ENCODE peak calls at places on chromosomes 6 and 20, in five cellular contexts. K is mesenchymal stem cell, Y is H1, Z is mesendoderm, N is neuronal stem cell. D is an unnamed sample.

GRCh38 chr6:113862112-113862511 is 5.0 kb downstream of the MARCKS start:
- DNase-seq in K (no peak), Y (no peak), Z (no peak), N (no peak), D (no peak)

GRCh38 chr6:6319947-6320811 is at the start of gene F13A1:
- DNase-seq in K (no peak), Y (peak), Z (peak), N (no peak), D (no peak)

GRCh38 chr6:158999154-158999668 is 791 bp downstream of the RSPH3 start:
- DNase-seq in K (no peak), Y (no peak), Z (no peak), N (no peak), D (peak)

GRCh38 chr20:59152559-59153354 is 10.9 kb upstream of the ZNF831 start:
- DNase-seq in K (no peak), Y (no peak), Z (no peak), N (no peak), D (no peak)

GRCh38 chr6:104957301-104958177 is 632 bp downstream of the LIN28B start:
- DNase-seq in K (peak), Y (peak), Z (peak), N (peak), D (no peak)

GRCh38 chr6:122770835-122771601 is 8.5 kb upstream of the FABP7 start:
- DNase-seq in K (no peak), Y (no peak), Z (peak), N (no peak), D (no peak)

GRCh38 chr20:38260378-38261053 is at the start of gene KIAA1755:
- DNase-seq in K (no peak), Y (peak), Z (no peak), N (peak), D (no peak)

GRCh38 chr6:138289739-138290138 is 71.4 kb upstream of the PBOV1 start:
- DNase-seq in K (no peak), Y (no peak), Z (peak), N (no peak), D (no peak)

GRCh38 chr6:6907286-6907685 is 200.5 kb upstream of the RREB1 start:
- DNase-seq in K (no peak), Y (no peak), Z (no peak), N (no peak), D (no peak)

GRCh38 chr6:108733706-108734105 is 114.5 kb upstream of the ARMC2 start:
- DNase-seq in K (no peak), Y (no peak), Z (no peak), N (no peak), D (no peak)

GRCh38 chr6:139147628-139148027 is 12.7 kb downstream of the HECA start:
- DNase-seq in K (no peak), Y (no peak), Z (no peak), N (no peak), D (no peak)

GRCh38 chr6:7559651-7560385 is 18.3 kb downstream of the DSP start:
- DNase-seq in K (no peak), Y (no peak), Z (no peak), N (no peak), D (no peak)

GRCh38 chr6:3911614-3912336 is 62.6 kb downstream of the FAM50B start:
- DNase-seq in K (peak), Y (peak), Z (peak), N (no peak), D (peak)

GRCh38 chr6:100775667-100776066 is 105.5 kb downstream of the ASCC3 start:
- DNase-seq in K (peak), Y (no peak), Z (no peak), N (no peak), D (no peak)

GRCh38 chr6:87040729-87041128 is 54.2 kb downstream of the CGA start:
- DNase-seq in K (no peak), Y (no peak), Z (no peak), N (no peak), D (no peak)

GRCh38 chr6:119966484-119966883 is 616.9 kb upstream of the MAN1A1 start:
- DNase-seq in K (no peak), Y (peak), Z (peak), N (no peak), D (no peak)

GRCh38 chr6:139334791-139335446 is 39.5 kb downstream of the CITED2 start:
- DNase-seq in K (peak), Y (no peak), Z (no peak), N (no peak), D (peak)

GRCh38 chr6:83417880-83418663 is 12.8 kb downstream of the ME1 start:
- DNase-seq in K (peak), Y (no peak), Z (peak), N (peak), D (peak)

GRCh38 chr6:26309731-26310142 is 55.3 kb upstream of the BTN3A2 start:
- DNase-seq in K (peak), Y (no peak), Z (no peak), N (no peak), D (peak)

GRCh38 chr20:45611054-45611453 is 18.5 kb upstream of the WFDC10A start:
- DNase-seq in K (peak), Y (no peak), Z (no peak), N (no peak), D (peak)

GRCh38 chr6:209432-210103 is 82.7 kb upstream of the DUSP22 start:
- DNase-seq in K (no peak), Y (no peak), Z (no peak), N (no peak), D (no peak)

GRCh38 chr6:149271348-149272340 is 45.9 kb upstream of the TAB2 start:
- DNase-seq in K (peak), Y (no peak), Z (peak), N (no peak), D (no peak)

GRCh38 chr6:119484598-119484997 is 135.0 kb upstream of the MAN1A1 start:
- DNase-seq in K (peak), Y (no peak), Z (peak), N (no peak), D (peak)

GRCh38 chr6:88763160-88763559 is 200.3 kb downstream of the RNGTT start:
- DNase-seq in K (peak), Y (no peak), Z (no peak), N (no peak), D (peak)

GRCh38 chr20:6829510-6830116 is 62.1 kb downstream of the BMP2 start:
- DNase-seq in K (no peak), Y (no peak), Z (peak), N (no peak), D (peak)

GRCh38 chr6:15876406-15876805 is 213.6 kb upstream of the DTNBP1 start:
- DNase-seq in K (peak), Y (no peak), Z (no peak), N (no peak), D (no peak)

GRCh38 chr6:73285674-73286283 is 22.8 kb upstream of the KHDC1 start:
- DNase-seq in K (peak), Y (no peak), Z (peak), N (no peak), D (peak)

GRCh38 chr20:53515749-53516148 is 77.9 kb downstream of the ZNF217 start:
- DNase-seq in K (no peak), Y (no peak), Z (no peak), N (no peak), D (no peak)

GRCh38 chr20:61817061-61817460 is 248.6 kb downstream of the TAF4 start:
- DNase-seq in K (no peak), Y (no peak), Z (no peak), N (no peak), D (no peak)

GRCh38 chr6:148711833-148712653 is 34.8 kb upstream of the UST start:
- DNase-seq in K (no peak), Y (no peak), Z (no peak), N (no peak), D (peak)

GRCh38 chr6:101089640-101090039 is 208.5 kb upstream of the ASCC3 start:
- DNase-seq in K (no peak), Y (no peak), Z (no peak), N (no peak), D (no peak)

GRCh38 chr6:82111114-82111513 is 136.4 kb downstream of the IBTK start:
- DNase-seq in K (no peak), Y (no peak), Z (no peak), N (no peak), D (no peak)

GRCh38 chr6:21769405-21769851 is 175.9 kb downstream of the SOX4 start:
- DNase-seq in K (peak), Y (no peak), Z (peak), N (peak), D (peak)

GRCh38 chr6:147283460-147283859 is 79.2 kb downstream of the STXBP5 start:
- DNase-seq in K (peak), Y (no peak), Z (peak), N (no peak), D (peak)

GRCh38 chr20:53445276-53445675 is 148.4 kb downstream of the ZNF217 start:
- DNase-seq in K (peak), Y (no peak), Z (no peak), N (no peak), D (no peak)

GRCh38 chr6:2809015-2809414 is 32.6 kb downstream of the SERPINB1 start:
- DNase-seq in K (no peak), Y (no peak), Z (no peak), N (no peak), D (no peak)

DNA sequence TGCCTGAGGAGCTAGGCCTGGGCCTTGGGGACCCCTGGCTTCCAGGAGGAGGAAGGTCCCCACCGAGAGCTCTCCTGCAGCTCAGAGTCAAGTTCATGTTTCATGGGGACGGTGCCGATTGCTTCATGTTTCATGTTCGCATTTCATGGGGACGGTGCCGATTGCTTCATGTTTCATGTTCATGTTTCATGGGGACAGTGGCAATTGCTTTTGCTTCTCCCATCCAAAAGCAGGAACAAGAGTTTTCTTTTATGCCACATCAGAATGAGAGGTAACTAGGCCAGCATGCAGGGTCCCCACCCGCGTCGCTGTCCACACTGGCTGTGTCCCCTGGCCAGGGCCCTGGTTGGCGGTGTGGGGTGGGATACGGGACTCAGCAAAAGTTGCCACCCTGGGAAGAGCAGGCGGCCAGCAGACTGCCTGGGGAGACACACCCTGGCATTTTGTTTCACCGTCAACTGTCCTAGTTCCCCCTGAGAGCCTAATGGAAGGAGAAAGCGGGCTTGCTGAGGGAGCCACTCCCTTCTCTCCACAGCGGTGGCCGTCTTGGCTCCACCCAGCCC is 46.0 kb downstream of the DACT2 start:
- DNase-seq in K (no peak), Y (no peak), Z (no peak), N (no peak), D (no peak)
- H3K4me3 ChIP-seq in K (no peak), Y (no peak), Z (no peak), N (no peak), D (no peak)

GRCh38 chr6:161405418-161405817 is 131.6 kb upstream of the AGPAT4 start:
- DNase-seq in K (no peak), Y (no peak), Z (no peak), N (no peak), D (no peak)
- H2BK5ac ChIP-seq in K (no peak), Y (no peak), Z (no peak), N (no peak), D (no peak)

GRCh38 chr20:44187763-44188709 is 1.0 kb upstream of the JPH2 start:
- DNase-seq in K (peak), Y (peak), Z (no peak), N (no peak), D (peak)
- H3K4me3 ChIP-seq in K (no peak), Y (peak), Z (no peak), N (no peak), D (no peak)

DNA sequence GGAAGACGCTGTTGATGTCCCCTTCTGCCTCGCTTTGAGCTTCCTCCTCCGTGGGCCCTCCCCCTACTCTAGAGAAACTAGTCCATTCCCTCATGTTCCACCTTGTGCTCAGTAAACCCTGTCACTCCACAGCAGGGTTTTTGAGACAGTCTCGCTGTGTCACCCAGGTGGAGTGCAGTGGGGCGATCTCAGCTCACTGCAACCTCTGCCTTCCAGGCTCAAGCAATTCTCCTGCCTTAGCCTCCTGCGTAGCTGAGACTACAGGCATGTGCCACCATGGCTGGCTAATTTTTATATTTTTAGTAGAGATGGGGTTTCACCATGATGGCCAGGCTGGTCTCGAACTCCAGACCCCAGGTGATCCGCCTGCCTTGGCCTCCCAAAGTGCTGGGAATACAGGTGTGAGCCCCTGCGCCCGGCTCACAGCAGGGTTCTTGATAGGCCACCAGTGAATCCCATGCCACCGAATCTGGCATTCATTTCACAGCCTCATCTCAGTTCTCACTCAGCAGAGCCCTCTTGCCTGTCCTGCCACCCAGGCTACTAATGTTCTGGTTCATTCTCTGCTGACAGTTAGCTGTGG is 36.0 kb downstream of the PANK2 start:
- DNase-seq in K (no peak), Y (no peak), Z (no peak), N (no peak), D (no peak)
- H2BK5ac ChIP-seq in K (no peak), Y (no peak), Z (no peak), N (no peak), D (no peak)

GRCh38 chr6:134868812-134869211 is 81.1 kb downstream of the ALDH8A1 start:
- DNase-seq in K (no peak), Y (no peak), Z (no peak), N (no peak), D (no peak)

GRCh38 chr6:134875367-134875766 is 74.5 kb downstream of the ALDH8A1 start:
- DNase-seq in K (no peak), Y (no peak), Z (peak), N (no peak), D (peak)

GRCh38 chr6:134870677-134871498 is 79.0 kb downstream of the ALDH8A1 start:
- DNase-seq in K (peak), Y (no peak), Z (no peak), N (no peak), D (peak)

GRCh38 chr6:134878136-134878535 is 71.8 kb downstream of the ALDH8A1 start:
- DNase-seq in K (no peak), Y (no peak), Z (peak), N (no peak), D (no peak)

DNA sequence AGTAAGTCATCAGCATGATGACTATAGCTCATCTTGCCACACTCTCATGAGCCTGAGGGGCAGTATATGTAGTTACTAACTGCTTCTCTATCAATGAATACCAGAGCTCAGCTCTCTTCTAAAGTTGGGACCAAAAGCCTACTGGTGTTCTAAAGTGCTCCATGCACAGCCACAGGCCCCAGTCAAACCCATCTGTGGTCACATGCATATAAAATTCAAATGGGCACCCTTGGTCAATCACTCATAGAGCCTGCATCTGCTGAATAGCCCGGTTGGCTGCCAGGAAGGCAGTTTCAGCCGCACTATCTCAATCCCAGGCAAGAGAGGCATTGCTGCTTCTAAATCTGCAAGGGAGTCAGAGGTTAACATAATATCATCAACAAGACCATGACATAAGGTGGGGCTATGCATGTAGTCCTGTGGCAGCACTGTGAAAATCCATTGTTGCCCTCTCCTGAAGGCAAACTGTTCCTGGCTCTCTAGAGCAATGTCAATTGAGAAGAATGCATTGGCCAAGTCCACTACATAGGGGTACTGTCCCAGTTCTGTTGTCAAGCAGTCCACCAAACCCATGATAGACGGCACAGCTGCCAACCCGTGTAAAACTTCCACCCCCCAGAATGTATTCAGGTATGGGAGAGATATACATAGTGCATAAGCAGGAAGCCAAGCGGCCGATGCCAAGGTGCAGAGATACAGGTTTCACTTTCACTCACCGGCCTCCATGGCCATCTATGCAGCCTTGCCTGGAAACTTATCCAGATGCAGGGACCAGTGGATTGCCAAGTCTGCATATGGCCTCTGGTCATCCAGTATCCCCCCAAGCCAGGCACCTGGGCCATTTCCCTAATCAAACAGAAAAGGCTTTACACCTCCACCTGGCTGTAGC is 76.2 kb downstream of the ALDH8A1 start:
- DNase-seq in K (no peak), Y (no peak), Z (no peak), N (no peak), D (no peak)
- H3K4me3 ChIP-seq in K (no peak), Y (no peak), Z (no peak), N (no peak), D (no peak)

GRCh38 chr6:75350808-75351207 is 66.2 kb upstream of the TMEM30A start:
- DNase-seq in K (no peak), Y (no peak), Z (no peak), N (no peak), D (no peak)

GRCh38 chr6:75350156-75350555 is 65.6 kb upstream of the TMEM30A start:
- DNase-seq in K (no peak), Y (no peak), Z (no peak), N (no peak), D (no peak)

GRCh38 chr6:75348882-75349261 is 64.3 kb upstream of the TMEM30A start:
- DNase-seq in K (no peak), Y (no peak), Z (no peak), N (no peak), D (no peak)

GRCh38 chr6:75347797-75348610 is 63.4 kb upstream of the TMEM30A start:
- DNase-seq in K (no peak), Y (no peak), Z (no peak), N (no peak), D (peak)

DNA sequence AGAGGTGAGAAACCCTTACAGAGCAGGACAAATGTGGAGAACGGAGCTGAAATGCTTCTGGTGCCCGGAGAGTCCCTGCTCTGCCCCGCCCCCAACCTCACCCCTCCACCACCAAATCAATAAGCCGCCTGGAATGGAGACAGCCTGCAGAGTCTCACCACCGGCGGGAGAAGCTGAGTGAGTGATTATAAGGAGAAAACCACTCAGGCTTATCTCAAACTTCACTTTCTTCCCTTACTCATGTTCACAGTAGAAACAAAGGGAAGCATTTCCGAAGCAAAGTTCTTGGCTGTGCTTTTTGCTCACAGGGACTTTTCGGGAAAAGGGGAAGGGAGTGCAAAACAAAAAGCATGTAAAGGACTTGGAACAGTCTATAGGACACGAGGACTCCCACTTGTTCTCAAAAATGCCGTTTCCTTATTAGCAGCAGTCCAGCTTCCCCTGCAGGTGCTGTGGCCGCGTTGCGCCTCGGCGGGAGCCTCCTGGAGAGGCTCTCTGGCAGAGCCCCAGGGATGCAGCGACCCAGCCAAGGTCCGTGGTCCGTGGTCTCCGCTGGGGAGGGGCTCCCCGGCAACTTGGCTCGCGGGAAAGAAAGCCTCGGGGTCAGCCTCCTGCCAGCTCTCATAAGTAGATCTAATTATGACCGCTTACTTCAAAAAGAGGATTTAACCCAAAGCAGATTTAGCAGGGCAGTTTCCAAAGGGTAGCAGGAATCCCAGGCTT is 64.8 kb upstream of the TMEM30A start:
- DNase-seq in K (peak), Y (peak), Z (peak), N (peak), D (peak)
- H2BK5ac ChIP-seq in K (peak), Y (peak), Z (no peak), N (peak), D (no peak)

DNA sequence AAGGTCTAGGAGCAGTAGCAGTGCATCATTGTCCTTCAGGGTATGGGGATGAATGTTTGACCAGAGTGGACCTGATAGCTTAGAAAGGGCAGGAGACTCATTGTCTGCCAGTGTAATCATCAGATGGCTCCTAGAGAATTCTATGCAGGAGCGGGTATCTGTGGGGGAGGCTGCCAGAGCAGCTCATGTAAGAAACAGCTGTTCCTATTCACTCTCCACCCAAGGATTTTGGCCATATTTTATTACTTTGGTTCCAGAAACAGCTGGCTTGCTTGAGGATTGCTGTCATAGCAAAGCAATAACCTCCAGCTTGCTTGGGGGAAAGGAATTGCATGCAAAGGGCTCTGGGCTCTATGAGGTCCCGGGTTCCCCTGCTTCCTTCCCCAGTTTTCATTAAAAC is 44.1 kb downstream of the RALY start:
- DNase-seq in K (peak), Y (no peak), Z (no peak), N (no peak), D (peak)
- H3K4me3 ChIP-seq in K (no peak), Y (no peak), Z (no peak), N (no peak), D (no peak)